ENCODE peak calls at places on chromosomes 11 and 22, in four cellular contexts. R, O, Y and E are unnamed samples.
A peak's percentile ranks its signal among the peaks of the same experiment; 100 is the strongest.

GRCh38 chr11:104650234-104650633 is 248.0 kb downstream of the CASP12 start:
- DNase-seq in O (peak; percentile 45), Y (no peak), R (no peak), E (no peak)

GRCh38 chr11:22163394-22163797 is 29.5 kb upstream of the ANO5 start:
- DNase-seq in O (no peak), R (no peak), Y (no peak), E (no peak)

GRCh38 chr22:37229805-37230672 is 14.0 kb downstream of the RAC2 start:
- DNase-seq in O (no peak), Y (peak; percentile 82), R (peak; percentile 51), E (peak; percentile 66)

GRCh38 chr11:107898270-107898669 is 30.0 kb upstream of the RAB39A start:
- DNase-seq in R (peak; percentile 63), Y (peak; percentile 32), O (no peak), E (peak; percentile 49)

GRCh38 chr11:2779499-2779980 is 79.7 kb upstream of the KCNQ1OT1 start:
- DNase-seq in R (no peak), Y (peak; percentile 77), O (peak; percentile 39), E (no peak)

GRCh38 chr11:2526808-2527381 is 82.1 kb downstream of the KCNQ1 start:
- DNase-seq in R (no peak), O (peak; percentile 68), Y (peak; percentile 27), E (peak; percentile 94)

GRCh38 chr11:18135308-18135707 is 2.9 kb downstream of the MRGPRX3 start:
- DNase-seq in O (peak; percentile 59), Y (no peak), R (no peak), E (no peak)

GRCh38 chr22:26529345-26529744 is 17.1 kb upstream of the TFIP11 start:
- DNase-seq in R (no peak), Y (no peak), O (no peak), E (no peak)

GRCh38 chr11:36376888-36377758 is 81.0 kb downstream of the PRR5L start:
- DNase-seq in R (peak; percentile 28), Y (no peak), O (peak; percentile 90), E (peak; percentile 48)

GRCh38 chr11:125348141-125348651 is 147.9 kb downstream of the FEZ1 start:
- DNase-seq in Y (no peak), R (no peak), O (no peak), E (no peak)

GRCh38 chr22:48613566-48614200 is 1214.0 kb downstream of the BRD1 start:
- DNase-seq in R (no peak), Y (no peak), O (no peak), E (no peak)

GRCh38 chr22:49045276-49045675 is 782.4 kb downstream of the BRD1 start:
- DNase-seq in O (no peak), R (no peak), Y (no peak), E (no peak)

GRCh38 chr11:6438979-6439571 is 1.7 kb downstream of the HPX start:
- DNase-seq in O (peak; percentile 86), Y (peak; percentile 60), R (peak; percentile 59), E (peak; percentile 79)

GRCh38 chr11:65353900-65354264 is 669 bp upstream of the TIGD3 start:
- DNase-seq in O (no peak), Y (no peak), R (no peak), E (no peak)

GRCh38 chr11:16110862-16111261 is 245.5 kb downstream of the SOX6 start:
- DNase-seq in Y (no peak), R (peak; percentile 17), O (no peak), E (no peak)

GRCh38 chr11:79081441-79082124 is 359.2 kb downstream of the TENM4 start:
- DNase-seq in O (no peak), R (peak; percentile 76), Y (no peak), E (no peak)

GRCh38 chr11:911031-911889 is 650 bp upstream of the CHID1 start:
- DNase-seq in Y (peak; percentile 69), R (peak; percentile 64), O (peak; percentile 50), E (peak; percentile 29)

GRCh38 chr11:69403556-69404215 is 77.8 kb upstream of the LINC01488 start:
- DNase-seq in Y (no peak), O (no peak), R (peak; percentile 82), E (peak; percentile 16)

GRCh38 chr22:38257650-38258246 is 15.1 kb downstream of the TMEM184B start:
- DNase-seq in R (no peak), O (peak; percentile 66), Y (no peak), E (peak; percentile 94)

GRCh38 chr22:24435861-24436351 is 8.5 kb downstream of the ADORA2A start:
- DNase-seq in O (no peak), R (peak; percentile 39), Y (no peak), E (no peak)

GRCh38 chr11:111283945-111284481 is 14.3 kb upstream of the POU2AF3 start:
- DNase-seq in O (peak; percentile 55), R (peak; percentile 51), Y (no peak), E (peak; percentile 43)

GRCh38 chr11:2991477-2992233 is 474 bp downstream of the NAP1L4 start:
- DNase-seq in Y (no peak), R (peak; percentile 20), O (no peak), E (peak; percentile 66)

GRCh38 chr11:58675344-58676155 is 53.1 kb downstream of the CNTF start:
- DNase-seq in O (peak; percentile 92), Y (peak; percentile 78), R (peak; percentile 59), E (peak; percentile 79)

DNA sequence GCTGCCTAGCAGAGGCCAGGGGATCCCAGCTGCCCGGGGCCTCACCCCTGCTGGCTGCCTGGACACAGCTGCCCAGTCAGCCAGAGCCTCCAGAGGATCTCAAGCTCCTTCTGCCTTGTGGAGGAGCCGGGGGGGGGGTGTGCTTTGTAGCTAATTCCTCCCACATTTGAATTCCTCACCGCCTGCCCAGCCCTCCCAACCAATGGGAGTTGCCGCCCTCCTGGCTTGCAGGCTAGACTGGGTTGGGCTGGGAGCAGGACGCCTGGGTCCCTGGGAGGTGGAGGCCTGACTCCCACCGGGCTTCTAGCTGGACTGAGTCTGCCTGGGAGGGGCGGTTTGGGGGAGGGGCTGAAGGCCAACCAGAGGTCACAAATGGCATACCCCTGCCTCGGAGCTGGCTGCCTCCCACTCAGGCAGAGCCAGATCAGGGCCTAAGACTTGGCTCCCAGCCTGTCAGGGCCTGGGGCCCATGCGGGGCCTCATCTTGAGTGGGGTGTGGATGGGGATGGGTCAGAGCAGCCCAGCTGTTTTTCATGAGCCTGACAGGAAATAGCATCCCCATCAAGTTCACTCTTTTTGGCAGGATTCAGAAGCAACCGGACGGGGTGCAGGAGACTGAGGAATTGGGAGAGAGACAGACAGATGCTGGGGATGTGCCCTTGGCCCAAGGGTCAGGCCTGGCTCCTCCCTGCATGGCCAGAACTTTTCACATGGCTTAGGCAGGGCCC is 29.2 kb upstream of the PDE2A start:
- DNase-seq in R (peak; percentile 63), O (no peak), Y (peak; percentile 32), E (no peak)
- H3K4me3 ChIP-seq in R (no peak overlapping the region), O (no peak overlapping the region), Y (no peak overlapping the region), E (no peak overlapping the region)

GRCh38 chr11:61799665-61800284 is 7.1 kb downstream of the FEN1 start:
- DNase-seq in Y (no peak), R (no peak), O (no peak), E (no peak)

GRCh38 chr11:61803889-61804647 is 11.4 kb downstream of the FEN1 start:
- DNase-seq in R (peak; percentile 49), O (no peak), Y (no peak), E (no peak)

GRCh38 chr11:61797263-61797944 is 4.7 kb downstream of the FEN1 start:
- DNase-seq in O (peak; percentile 87), R (peak; percentile 88), Y (peak; percentile 64), E (peak; percentile 84)

GRCh38 chr11:61796127-61796526 is 3.4 kb downstream of the FEN1 start:
- DNase-seq in R (no peak), O (no peak), Y (no peak), E (no peak)

DNA sequence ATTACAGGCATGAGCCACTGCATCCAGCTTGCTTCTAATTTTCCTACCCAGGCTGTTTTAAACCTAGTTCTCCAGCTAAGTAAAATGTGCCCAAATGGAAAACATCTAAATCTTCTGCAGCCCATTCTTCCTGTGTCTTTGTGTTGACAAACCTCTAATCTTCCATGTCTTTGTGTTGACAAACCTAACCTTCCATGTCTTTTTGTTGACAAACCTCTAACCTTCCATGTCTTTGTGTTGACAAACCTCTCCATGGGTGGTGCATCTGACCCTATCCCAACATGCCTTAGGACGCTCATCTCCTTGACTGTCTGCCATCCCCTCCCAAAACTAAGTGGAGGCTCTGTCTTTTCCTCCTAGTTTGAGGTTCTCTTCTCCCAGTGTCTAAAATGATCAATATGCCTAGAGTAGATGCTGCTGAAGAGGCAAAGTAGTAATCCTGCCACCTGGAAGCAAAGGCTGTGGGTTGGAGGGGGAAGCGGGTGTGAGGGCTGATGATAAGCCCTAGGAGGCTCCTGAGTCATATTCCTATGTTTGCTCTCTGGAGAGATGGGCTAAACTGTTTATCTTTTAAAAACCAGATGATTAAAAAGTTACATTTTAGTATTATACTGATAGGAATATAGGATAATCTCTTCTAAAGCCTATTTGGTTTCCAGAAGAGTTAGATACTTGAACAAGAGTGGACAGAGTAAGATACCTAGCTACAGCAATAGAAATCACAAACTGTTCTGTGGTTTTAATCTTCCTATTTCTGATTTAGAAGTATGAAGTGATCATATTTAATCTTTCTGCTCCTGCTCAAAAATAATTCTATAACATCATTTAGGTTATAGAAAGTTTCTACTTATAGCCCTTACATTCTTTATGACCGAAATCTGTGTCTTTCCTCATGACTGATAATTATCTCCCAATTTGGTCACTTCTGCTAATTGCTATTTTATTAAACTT is 7.9 kb downstream of the FEN1 start:
- DNase-seq in Y (peak; percentile 89), O (no peak), R (peak; percentile 68), E (no peak)
- H3K36me3 ChIP-seq in Y (peaks cover 97% of the 10 kb centered on the region), O (peaks cover 76% of the 10 kb centered on the region), R (peaks cover 24% of the 10 kb centered on the region), E (no peaks in the 10 kb centered on the region)

GRCh38 chr22:27632451-27633295 is 168.9 kb downstream of the MN1 start:
- DNase-seq in O (no peak), Y (peak; percentile 40), R (no peak), E (peak; percentile 43)

GRCh38 chr22:27633296-27633871 is 168.2 kb downstream of the MN1 start:
- DNase-seq in Y (no peak), R (no peak), O (no peak), E (no peak)

GRCh38 chr22:27635852-27636251 is 165.7 kb downstream of the MN1 start:
- DNase-seq in O (no peak), Y (no peak), R (no peak), E (no peak)

GRCh38 chr22:27635435-27635834 is 166.1 kb downstream of the MN1 start:
- DNase-seq in O (no peak), Y (no peak), R (no peak), E (no peak)

GRCh38 chr22:27634043-27634442 is 167.5 kb downstream of the MN1 start:
- DNase-seq in Y (no peak), R (no peak), O (no peak), E (no peak)
- H3K4me3 ChIP-seq in Y (no peak overlapping the region), R (no peak overlapping the region), O (no peak overlapping the region), E (no peak overlapping the region)

DNA sequence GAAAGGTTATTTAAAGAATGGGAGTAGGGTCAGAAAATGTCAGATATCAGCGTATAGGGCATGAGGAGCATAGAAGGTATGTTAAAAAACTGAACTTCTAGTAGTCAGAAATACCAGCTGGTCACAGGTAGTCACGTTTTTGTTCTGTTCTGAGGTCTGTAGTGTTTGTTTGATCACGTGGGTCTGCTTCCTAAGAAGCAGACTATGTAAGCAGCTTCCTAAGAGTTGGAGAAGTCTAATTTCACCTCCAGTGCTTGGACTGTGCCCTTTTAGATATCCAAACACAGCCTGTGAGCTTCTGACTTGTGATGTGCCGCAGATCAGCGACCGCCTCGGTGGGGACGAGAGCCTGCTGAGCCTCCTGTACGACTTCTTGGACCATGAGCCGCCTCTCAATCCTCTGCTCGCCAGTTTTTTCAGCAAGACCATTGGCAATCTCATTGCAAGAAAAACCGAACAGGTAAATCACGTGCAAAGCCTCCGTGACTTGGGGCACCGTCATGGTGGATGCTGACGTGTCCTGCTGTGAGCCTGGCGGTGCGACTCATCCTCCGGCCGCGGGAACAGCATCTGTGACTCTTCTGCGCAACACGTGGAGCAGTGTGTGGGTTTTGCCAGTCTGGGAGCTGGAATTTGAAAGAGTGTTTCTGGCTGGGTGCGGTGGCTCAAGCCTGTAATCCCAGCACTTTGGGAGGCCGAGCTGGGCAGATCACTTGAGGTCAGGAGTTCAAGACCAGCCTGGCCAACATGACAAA is 63.5 kb downstream of the PPP6R2 start:
- DNase-seq in R (no peak), O (no peak), Y (no peak), E (no peak)
- H3K36me3 ChIP-seq in R (peaks cover 26% of the 10 kb centered on the region), O (peaks cover 29% of the 10 kb centered on the region), Y (peaks cover 41% of the 10 kb centered on the region), E (peaks cover 4% of the 10 kb centered on the region)